ENCODE peak calls at places on chromosomes 13 and 19, in ten cellular contexts. I, J, K, D, O, L, R, Y, F and E are unnamed samples.

GRCh38 chr19:48418317-48419064 is 25.0 kb downstream of the GRIN2D start:
- DNase-seq in I (no peak), J (no peak), K (no peak), D (peak; percentile 14), O (no peak), L (no peak), R (peak; percentile 23), Y (peak; percentile 41), F (no peak), E (no peak)

GRCh38 chr19:18493440-18494266 is 28.2 kb downstream of the ELL start:
- DNase-seq in I (no peak), J (no peak), K (no peak), D (no peak), O (no peak), L (no peak), R (no peak), Y (no peak), F (peak; percentile 79), E (no peak)

GRCh38 chr19:14385492-14385891 is 4.2 kb downstream of the ADGRE5 start:
- DNase-seq in I (no peak), J (no peak), K (no peak), D (no peak), O (no peak), L (no peak), R (no peak), Y (no peak), F (peak; percentile 61), E (no peak)

GRCh38 chr19:32407004-32407992 is 1.7 kb downstream of the DPY19L3 start:
- DNase-seq in I (peak; percentile 93), J (no peak), K (no peak), D (peak; percentile 3), O (no peak), L (peak; percentile 80), R (peak; percentile 37), Y (no peak), F (peak; percentile 74), E (no peak)

GRCh38 chr13:102977471-102977870 is 88.7 kb downstream of the SLC10A2 start:
- DNase-seq in I (no peak), J (no peak), K (no peak), D (no peak), O (no peak), L (peak; percentile 31), R (no peak), Y (no peak), F (no peak), E (no peak)

GRCh38 chr19:45403781-45404556 is 900 bp downstream of the PPP1R13L start:
- DNase-seq in I (no peak), J (peak; percentile 60), K (peak; percentile 70), D (peak; percentile 75), O (peak; percentile 70), L (peak; percentile 54), R (no peak), Y (peak; percentile 92), F (peak; percentile 73), E (peak; percentile 73)

GRCh38 chr13:110249326-110249725 is 57.6 kb downstream of the COL4A1 start:
- DNase-seq in I (no peak), J (no peak), K (no peak), D (no peak), O (no peak), L (peak; percentile 55), R (no peak), Y (no peak), F (no peak), E (no peak)

GRCh38 chr13:80390338-80390737 is 49.4 kb upstream of the SPRY2 start:
- DNase-seq in I (no peak), J (no peak), K (no peak), D (no peak), O (no peak), L (no peak), R (no peak), Y (no peak), F (no peak), E (no peak)

DNA sequence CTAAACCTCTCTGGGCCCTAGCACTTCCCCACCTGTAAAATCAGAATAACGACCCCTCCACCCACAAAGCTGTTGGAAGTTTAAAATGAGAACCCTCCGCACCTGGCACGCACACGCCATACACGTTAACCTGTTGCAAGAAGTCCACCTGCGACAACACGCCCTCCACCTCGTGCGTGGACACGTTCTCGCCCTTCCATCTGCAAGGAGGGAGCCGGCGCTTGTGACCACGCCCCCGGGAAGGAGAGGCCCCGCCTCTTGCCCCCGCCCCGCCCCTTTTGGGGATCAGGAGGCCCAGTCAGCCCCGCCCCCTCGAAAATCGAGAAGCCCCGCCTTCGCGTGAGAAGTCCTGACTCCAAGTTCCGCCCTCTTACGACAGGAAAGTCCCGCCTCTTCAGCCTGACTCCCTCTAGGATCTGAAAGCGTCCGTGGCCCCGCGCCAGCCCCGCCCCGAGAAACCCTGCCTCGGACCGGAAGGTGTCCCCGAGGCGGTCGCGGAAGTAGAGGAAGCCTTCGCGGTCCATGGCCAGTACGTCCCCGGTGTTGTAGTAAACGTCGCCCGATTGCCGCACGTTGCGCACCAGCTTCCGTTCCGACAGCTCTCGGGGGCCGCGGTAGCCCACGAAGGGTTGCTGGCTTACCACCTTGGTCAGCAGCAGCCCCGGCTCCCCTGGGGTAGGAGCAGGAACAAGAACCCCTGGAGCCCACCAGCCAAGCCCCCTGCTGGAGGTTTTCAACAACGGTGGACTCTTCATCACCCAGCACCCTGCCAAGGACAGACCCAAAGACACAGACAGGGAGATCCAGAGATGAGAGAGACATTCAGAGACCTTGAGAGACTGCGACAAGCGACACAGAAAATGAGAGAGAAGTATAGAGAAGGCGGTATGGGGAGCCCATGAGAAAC is 12.5 kb downstream of the SLC27A5 start:
- DNase-seq in I (peak; percentile 100), J (peak; percentile 96), K (peak; percentile 99), D (peak; percentile 100), O (peak; percentile 94), L (peak; percentile 99), R (peak; percentile 98), Y (peak; percentile 100), F (peak; percentile 100), E (peak; percentile 99)
- TF ChIP-seq CTCF in I (no peak), J (no peak), K (peak; percentile 52), D (peak; percentile 28), O (no peak), L (peak; percentile 50), R (peak; percentile 34), Y (peak; percentile 49), F (no peak), E (peak; percentile 68)

GRCh38 chr19:4873930-4874329 is 6.5 kb upstream of the PLIN3 start:
- DNase-seq in I (no peak), J (no peak), K (no peak), D (no peak), O (no peak), L (no peak), R (no peak), Y (no peak), F (no peak), E (no peak)

GRCh38 chr19:4877753-4878490 is 10.5 kb upstream of the PLIN3 start:
- DNase-seq in I (no peak), J (no peak), K (peak; percentile 57), D (no peak), O (no peak), L (no peak), R (no peak), Y (peak; percentile 36), F (peak; percentile 91), E (no peak)

GRCh38 chr19:4878491-4878968 is 11.1 kb upstream of the PLIN3 start:
- DNase-seq in I (no peak), J (no peak), K (peak; percentile 23), D (no peak), O (no peak), L (no peak), R (no peak), Y (peak; percentile 31), F (no peak), E (no peak)

GRCh38 chr19:4879041-4879440 is 11.6 kb upstream of the PLIN3 start:
- DNase-seq in I (no peak), J (no peak), K (no peak), D (no peak), O (no peak), L (no peak), R (no peak), Y (no peak), F (no peak), E (no peak)
- TF ChIP-seq CTCF in I (no peak), J (no peak), K (no peak), D (no peak), O (no peak), L (no peak), R (no peak), Y (no peak), F (no peak), E (no peak)

DNA sequence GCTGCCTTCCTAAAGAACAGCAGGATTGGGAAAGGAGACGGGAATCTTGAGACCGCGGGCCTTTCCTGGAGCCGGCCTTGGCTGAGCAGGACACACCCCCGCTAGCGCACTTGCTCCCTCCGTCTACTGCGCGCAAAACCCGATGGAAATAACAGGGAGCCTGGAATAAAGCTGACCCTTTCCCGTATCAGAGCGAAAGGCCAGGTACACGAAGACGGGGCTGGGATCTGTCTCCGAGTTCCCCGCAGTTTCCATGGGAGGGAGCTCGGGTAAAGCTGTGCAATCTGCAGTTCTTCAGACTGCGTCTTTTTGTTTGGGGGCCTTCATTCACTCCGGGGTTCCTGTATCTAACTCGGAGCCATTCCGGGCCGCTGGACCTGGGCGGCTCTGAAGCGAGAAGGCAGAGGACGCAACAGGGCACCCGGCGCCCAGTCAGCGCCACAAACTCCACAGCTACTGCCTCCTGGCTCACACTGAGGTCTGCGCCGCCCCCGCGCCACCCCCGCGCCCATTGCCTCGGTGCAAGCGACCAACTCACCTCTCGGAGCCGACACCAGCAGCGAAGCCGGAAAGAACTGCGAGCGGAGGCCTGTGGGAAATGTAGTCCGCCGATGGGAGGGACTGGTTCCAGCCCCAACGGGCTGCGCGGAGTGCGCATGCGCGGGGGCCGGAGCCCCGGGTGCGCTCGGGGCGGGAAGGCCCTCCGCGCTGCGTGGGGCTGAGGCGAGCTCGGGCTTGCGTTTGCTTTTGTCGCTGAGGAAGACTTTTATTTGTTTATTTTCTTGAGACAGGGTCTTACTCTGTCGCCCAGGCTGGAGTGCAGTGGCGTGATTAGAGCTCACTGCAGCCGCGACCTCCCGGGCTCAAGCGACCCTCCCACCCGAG is at the start of gene ZFP14:
- DNase-seq in I (peak; percentile 91), J (peak; percentile 93), K (peak; percentile 93), D (peak; percentile 87), O (peak; percentile 93), L (peak; percentile 95), R (peak; percentile 91), Y (peak; percentile 95), F (peak; percentile 95), E (peak; percentile 90)
- TF ChIP-seq CTCF in I (no peak), J (no peak), K (peak; percentile 51), D (peak; percentile 37), O (peak; percentile 58), L (peak; percentile 14), R (peak; percentile 24), Y (peak; percentile 38), F (no peak), E (no peak)

GRCh38 chr13:84570831-84571230 is 688.6 kb upstream of the SLITRK1 start:
- DNase-seq in I (no peak), J (no peak), K (no peak), D (no peak), O (no peak), L (peak; percentile 3), R (peak; percentile 63), Y (no peak), F (no peak), E (no peak)

GRCh38 chr13:84571264-84571663 is 689.0 kb upstream of the SLITRK1 start:
- DNase-seq in I (no peak), J (no peak), K (no peak), D (no peak), O (no peak), L (no peak), R (peak; percentile 0), Y (no peak), F (no peak), E (no peak)

DNA sequence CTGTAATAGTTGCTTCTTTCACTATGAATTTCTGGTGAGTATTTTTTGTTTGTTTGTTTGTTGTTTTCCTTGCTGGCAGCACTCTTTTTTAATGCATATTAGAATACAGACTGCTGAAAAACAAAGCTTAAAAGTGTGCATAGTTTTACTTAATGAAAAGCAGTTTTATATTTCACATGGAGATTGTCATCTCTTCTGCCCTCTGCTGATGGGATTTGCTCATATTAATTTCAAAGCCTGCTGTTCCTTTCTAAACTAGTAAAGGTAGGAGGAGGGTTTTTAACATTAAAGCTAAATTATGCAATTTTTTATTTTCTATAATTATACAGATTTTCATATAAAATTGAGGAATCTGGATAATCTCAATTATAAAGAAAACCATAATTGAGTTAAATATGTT is 692.6 kb upstream of the SLITRK1 start:
- DNase-seq in I (no peak), J (no peak), K (no peak), D (peak; percentile 36), O (no peak), L (peak; percentile 30), R (peak; percentile 16), Y (no peak), F (no peak), E (no peak)
- TF ChIP-seq CTCF in I (no peak), J (peak; percentile 36), K (no peak), D (peak; percentile 48), O (no peak), L (peak; percentile 31), R (peak; percentile 33), Y (no peak), F (no peak), E (peak; percentile 22)